ENCODE peak calls at places on chromosome 16, in six cellular contexts. D is upper lobe of right lung, P is Panc1, N is natural killer cell, B is aorta, V is fibroblast of pulmonary artery. S is an unnamed sample.

GRCh38 chr16:27920391-27920891 is 143.1 kb downstream of the GSG1L start:
- DNase-seq in B (no peak), N (no peak), P (no peak), V (no peak), D (no peak), S (no peak)

GRCh38 chr16:84013787-84014569 is 28.6 kb downstream of the SLC38A8 start:
- DNase-seq in V (peak), D (peak), B (no peak), N (peak), P (peak), S (peak)

GRCh38 chr16:81571592-81572230 is 127.1 kb downstream of the CMIP start:
- DNase-seq in B (no peak), N (no peak), V (no peak), D (no peak), P (no peak), S (no peak)

GRCh38 chr16:87333581-87334331 is 16.6 kb upstream of the C16orf95 start:
- DNase-seq in P (no peak), N (no peak), V (no peak), D (no peak), B (no peak), S (peak)

GRCh38 chr16:88317619-88317977 is 65.2 kb upstream of the ZNF469 start:
- DNase-seq in D (no peak), V (peak), P (no peak), N (no peak), B (no peak), S (no peak)

GRCh38 chr16:26749072-26749471 is 317.7 kb upstream of the C16orf82 start:
- DNase-seq in B (no peak), P (no peak), V (no peak), N (no peak), D (no peak), S (no peak)

GRCh38 chr16:20901068-20901440 is 483 bp downstream of the LYRM1 start:
- DNase-seq in N (no peak), V (no peak), P (no peak), B (no peak), D (no peak), S (no peak)

GRCh38 chr16:71709231-71709781 is 15.2 kb downstream of the PHLPP2 start:
- DNase-seq in P (no peak), D (no peak), N (no peak), B (no peak), V (peak), S (no peak)

GRCh38 chr16:15770512-15770911 is 86.3 kb downstream of the MYH11 start:
- DNase-seq in V (peak), N (no peak), P (no peak), D (no peak), B (no peak), S (no peak)

S was measured in left cardiac atrium.